ENCODE peak calls at places on chromosomes 16 and 17, in six cellular contexts. Q is adrenal gland; O is stimulated activated CD4-positive, alpha-beta T cell treated with anti-CD3 and anti-CD28 coated beads, Interleukin-15, amount 100 ng/mL, for 1 hour; W is stimulated activated CD8-positive, alpha-beta memory T cell treated with anti-CD3 and anti-CD28 coated beads, Interleukin-7, amount 100 ng/mL, for 1 hour; K is dorsolateral prefrontal cortex; B is GM12865. F is an unnamed sample.

GRCh38 chr17:16398270-16399267 is 16.8 kb upstream of the TRPV2 start:
- DNase-seq in Q (no peak), O (no peak), W (no peak), K (no peak), B (peak), F (no peak)

GRCh38 chr17:70562137-70562536 is 392.8 kb downstream of the KCNJ2 start:
- DNase-seq in Q (no peak), O (no peak), W (no peak), K (no peak), B (no peak), F (no peak)

GRCh38 chr17:46818929-46819859 is 702 bp upstream of the WNT3 start:
- DNase-seq in Q (no peak), O (no peak), W (no peak), K (no peak), B (no peak), F (no peak)

GRCh38 chr16:87409153-87409552 is 17.0 kb downstream of the MAP1LC3B start:
- DNase-seq in Q (no peak), O (no peak), W (no peak), K (peak), B (no peak), F (no peak)

GRCh38 chr17:27980035-27980434 is 62.4 kb upstream of the NLK start:
- DNase-seq in Q (no peak), O (no peak), W (no peak), K (no peak), B (no peak), F (no peak)

GRCh38 chr17:79341816-79342215 is 267.2 kb downstream of the ENGASE start:
- DNase-seq in Q (no peak), O (no peak), W (no peak), K (no peak), B (no peak), F (no peak)

GRCh38 chr17:27577124-27577761 is 53.7 kb upstream of the LGALS9 start:
- DNase-seq in Q (no peak), O (no peak), W (no peak), K (peak), B (no peak), F (no peak)

GRCh38 chr17:5003214-5003867 is 5.6 kb downstream of the KIF1C start:
- DNase-seq in Q (no peak), O (no peak), W (no peak), K (no peak), B (no peak), F (no peak)

GRCh38 chr17:77145635-77146632 is 5.2 kb downstream of the SEC14L1 start:
- DNase-seq in Q (peak), O (no peak), W (no peak), K (peak), B (peak), F (peak)

GRCh38 chr16:79334127-79334526 is 266.4 kb downstream of the MAF start:
- DNase-seq in Q (no peak), O (peak), W (no peak), K (no peak), B (no peak), F (peak)

GRCh38 chr16:88508868-88509748 is 56.0 kb downstream of the ZFPM1 start:
- DNase-seq in Q (no peak), O (no peak), W (no peak), K (no peak), B (no peak), F (no peak)

GRCh38 chr17:4833941-4834501 is 881 bp downstream of the MINK1 start:
- DNase-seq in Q (no peak), O (no peak), W (no peak), K (no peak), B (peak), F (no peak)

GRCh38 chr17:43444223-43445008 is 39.4 kb upstream of the DHX8 start:
- DNase-seq in Q (no peak), O (no peak), W (no peak), K (no peak), B (no peak), F (no peak)

GRCh38 chr17:79970576-79971068 is 65.0 kb downstream of the TBC1D16 start:
- DNase-seq in Q (peak), O (no peak), W (no peak), K (peak), B (peak), F (peak)

GRCh38 chr16:88686439-88687253 is at the start of gene SNAI3:
- DNase-seq in Q (peak), O (peak), W (peak), K (peak), B (peak), F (peak)

GRCh38 chr17:71142333-71142732 is 973.0 kb downstream of the KCNJ2 start:
- DNase-seq in Q (no peak), O (no peak), W (no peak), K (no peak), B (no peak), F (no peak)

GRCh38 chr17:68310141-68310540 is 18.8 kb downstream of the ARSG start:
- DNase-seq in Q (no peak), O (no peak), W (peak), K (no peak), B (no peak), F (no peak)

GRCh38 chr16:50316848-50317630 is 50.7 kb downstream of the ADCY7 start:
- DNase-seq in Q (no peak), O (no peak), W (no peak), K (no peak), B (no peak), F (no peak)

GRCh38 chr17:17445925-17446665 is 30.7 kb upstream of the MED9 start:
- DNase-seq in Q (no peak), O (no peak), W (no peak), K (no peak), B (no peak), F (no peak)

GRCh38 chr16:57537596-57538234 is 1.3 kb upstream of the CCDC102A start:
- DNase-seq in Q (peak), O (no peak), W (no peak), K (peak), B (peak), F (peak)

GRCh38 chr16:47574091-47575054 is 113.2 kb downstream of the PHKB start:
- DNase-seq in Q (no peak), O (no peak), W (no peak), K (no peak), B (peak), F (no peak)

GRCh38 chr17:1414634-1415033 is 14.6 kb upstream of the YWHAE start:
- DNase-seq in Q (no peak), O (no peak), W (no peak), K (no peak), B (no peak), F (no peak)